ENCODE peak calls at places on chromosomes 2 and 18, in five cellular contexts. C is activated CD4-positive, CD25-positive, alpha-beta regulatory T cell treated with anti-CD3 and anti-CD28 coated beads, Interleukin-2, amount 50 U/mL, for 72 hours; U is mammary epithelial cell; A is activated CD8-positive, alpha-beta memory T cell treated with anti-CD3 and anti-CD28 coated beads for 1 hour; T is activated CD4-positive, alpha-beta T cell treated with anti-CD3 and anti-CD28 coated beads, Interleukin-2, amount 50 U/mL, for 4 hours. I is an unnamed sample.

GRCh38 chr18:79393626-79394401 is 1.9 kb upstream of the NFATC1 start:
- DNase-seq in C (no peak), U (peak), A (no peak), T (no peak), I (no peak)

GRCh38 chr2:72827999-72828646 is 2.3 kb upstream of the EXOC6B start:
- DNase-seq in C (no peak), U (peak), A (no peak), T (no peak), I (no peak)

GRCh38 chr2:134392689-134393476 is 139.0 kb downstream of the MGAT5 start:
- DNase-seq in C (no peak), U (no peak), A (no peak), T (no peak), I (no peak)

GRCh38 chr18:7872569-7872968 is 305.5 kb downstream of the PTPRM start:
- DNase-seq in C (no peak), U (peak), A (no peak), T (no peak), I (no peak)

GRCh38 chr18:61929881-61930640 is 37.3 kb upstream of the RNF152 start:
- DNase-seq in C (no peak), U (peak), A (no peak), T (no peak), I (no peak)

GRCh38 chr2:235501663-235502009 is 7.8 kb downstream of the AGAP1 start:
- DNase-seq in C (no peak), U (no peak), A (no peak), T (no peak), I (no peak)

GRCh38 chr2:88666576-88666975 is 24.9 kb upstream of the RPIA start:
- DNase-seq in C (no peak), U (peak), A (no peak), T (no peak), I (no peak)

GRCh38 chr2:240603846-240604245 is 17.3 kb downstream of the CAPN10 start:
- DNase-seq in C (no peak), U (no peak), A (no peak), T (no peak), I (no peak)

GRCh38 chr2:172836386-172837200 is 100.9 kb downstream of the RAPGEF4 start:
- DNase-seq in C (no peak), U (peak), A (no peak), T (no peak), I (no peak)

GRCh38 chr2:230000118-230000841 is 68.4 kb downstream of the SLC16A14 start:
- DNase-seq in C (no peak), U (no peak), A (no peak), T (no peak), I (no peak)

GRCh38 chr2:176178271-176178806 is 10.1 kb upstream of the HOXD1 start:
- DNase-seq in C (no peak), U (peak), A (no peak), T (no peak), I (no peak)

GRCh38 chr18:47815486-47816270 is 114.8 kb downstream of the SMAD2 start:
- DNase-seq in C (no peak), U (no peak), A (no peak), T (no peak), I (no peak)

I was measured in cerebellar nuclear complex.